ENCODE peak calls at places on chromosomes 3 and 15, in seven cellular contexts. R is neural crest cell, I is pons, D is SK-N-DZ, V is heart left ventricle, Y is left ventricle myocardium superior, K is ureter. S is an unnamed sample.

GRCh38 chr3:146090521-146090920 is 70.5 kb downstream of the PLOD2 start:
- DNase-seq in R (no peak), I (no peak), D (no peak), V (no peak), Y (no peak), K (no peak), S (no peak)

GRCh38 chr15:78034495-78035191 is 42.9 kb downstream of the TBC1D2B start:
- DNase-seq in R (no peak), I (no peak), D (no peak), V (no peak), Y (peak; percentile 38), K (peak; percentile 65), S (no peak)

GRCh38 chr3:108485146-108485545 is 25.2 kb downstream of the MYH15 start:
- DNase-seq in R (no peak), I (no peak), D (peak; percentile 61), V (no peak), Y (no peak), K (no peak), S (no peak)

GRCh38 chr3:10263549-10264363 is 15.5 kb downstream of the TATDN2 start:
- DNase-seq in R (peak; percentile 47), I (no peak), D (no peak), V (no peak), Y (no peak), K (no peak), S (no peak)

GRCh38 chr3:99515-99914 is 97.0 kb upstream of the CHL1 start:
- DNase-seq in R (no peak), I (no peak), D (no peak), V (no peak), Y (no peak), K (no peak), S (no peak)

GRCh38 chr3:185351371-185351770 is 11.6 kb upstream of the MAP3K13 start:
- DNase-seq in R (no peak), I (no peak), D (no peak), V (no peak), Y (no peak), K (no peak), S (no peak)

GRCh38 chr3:119257654-119258410 is 17.2 kb upstream of the B4GALT4 start:
- DNase-seq in R (no peak), I (peak; percentile 59), D (peak; percentile 30), V (no peak), Y (no peak), K (no peak), S (peak; percentile 59)

GRCh38 chr3:78517932-78518331 is 1249.9 kb downstream of the ROBO1 start:
- DNase-seq in R (no peak), I (no peak), D (no peak), V (no peak), Y (no peak), K (no peak), S (no peak)

GRCh38 chr3:55909373-55909772 is 422.3 kb upstream of the WNT5A start:
- DNase-seq in R (no peak), I (no peak), D (no peak), V (no peak), Y (no peak), K (no peak), S (no peak)

GRCh38 chr3:129419476-129419875 is 9.0 kb downstream of the EFCAB12 start:
- DNase-seq in R (no peak), I (no peak), D (no peak), V (no peak), Y (no peak), K (no peak), S (no peak)

GRCh38 chr3:139934557-139935070 is 371 bp upstream of the CLSTN2 start:
- DNase-seq in R (peak; percentile 53), I (peak; percentile 80), D (peak; percentile 30), V (peak; percentile 83), Y (peak; percentile 81), K (peak; percentile 45), S (peak; percentile 24)

GRCh38 chr15:91135201-91136130 is 35.4 kb downstream of the SV2B start:
- DNase-seq in R (no peak), I (no peak), D (no peak), V (no peak), Y (no peak), K (no peak), S (no peak)

GRCh38 chr3:182959474-182960350 is 20.6 kb downstream of the DCUN1D1 start:
- DNase-seq in R (peak; percentile 9), I (peak; percentile 29), D (no peak), V (no peak), Y (no peak), K (no peak), S (no peak)

GRCh38 chr3:198076722-198077308 is 116.8 kb downstream of the LMLN start:
- DNase-seq in R (no peak), I (no peak), D (no peak), V (no peak), Y (no peak), K (no peak), S (no peak)

GRCh38 chr3:172094621-172095557 is 55.5 kb downstream of the FNDC3B start:
- DNase-seq in R (no peak), I (no peak), D (no peak), V (peak; percentile 60), Y (no peak), K (no peak), S (no peak)

GRCh38 chr3:11464356-11464755 is 179.4 kb downstream of the VGLL4 start:
- DNase-seq in R (no peak), I (peak; percentile 30), D (no peak), V (no peak), Y (no peak), K (no peak), S (no peak)

GRCh38 chr3:117756580-117756979 is 1047.0 kb downstream of the TUSC7 start:
- DNase-seq in R (no peak), I (peak; percentile 41), D (peak; percentile 53), V (no peak), Y (no peak), K (no peak), S (no peak)

GRCh38 chr15:91881551-91882297 is 28.2 kb downstream of the SLCO3A1 start:
- DNase-seq in R (no peak), I (no peak), D (no peak), V (no peak), Y (no peak), K (no peak), S (no peak)

GRCh38 chr3:67017211-67017610 is 19.1 kb downstream of the KBTBD8 start:
- DNase-seq in R (no peak), I (no peak), D (no peak), V (no peak), Y (no peak), K (no peak), S (no peak)

GRCh38 chr15:47844437-47844836 is 127.1 kb downstream of the SEMA6D start:
- DNase-seq in R (no peak), I (no peak), D (no peak), V (no peak), Y (no peak), K (no peak), S (no peak)

GRCh38 chr15:90019611-90020010 is 18.5 kb downstream of the ZNF710 start:
- DNase-seq in R (no peak), I (no peak), D (no peak), V (no peak), Y (no peak), K (no peak), S (no peak)

GRCh38 chr3:196931157-196931556 is 11.2 kb downstream of the NCBP2 start:
- DNase-seq in R (no peak), I (no peak), D (no peak), V (no peak), Y (no peak), K (no peak), S (no peak)

GRCh38 chr15:77025066-77025435 is 30.1 kb downstream of the PSTPIP1 start:
- DNase-seq in R (no peak), I (no peak), D (no peak), V (peak; percentile 25), Y (peak; percentile 4), K (no peak), S (peak; percentile 17)

GRCh38 chr15:64515196-64515595 is 54.8 kb downstream of the ZNF609 start:
- DNase-seq in R (no peak), I (no peak), D (no peak), V (no peak), Y (no peak), K (no peak), S (no peak)

GRCh38 chr3:72728958-72729467 is 119.2 kb downstream of the SHQ1 start:
- DNase-seq in R (no peak), I (no peak), D (peak; percentile 20), V (no peak), Y (no peak), K (no peak), S (no peak)

GRCh38 chr15:78838480-78838879 is 27.2 kb upstream of the ADAMTS7 start:
- DNase-seq in R (no peak), I (no peak), D (no peak), V (no peak), Y (no peak), K (no peak), S (no peak)

GRCh38 chr3:136277115-136277514 is 27.0 kb downstream of the PCCB start:
- DNase-seq in R (no peak), I (no peak), D (no peak), V (no peak), Y (no peak), K (no peak), S (no peak)

GRCh38 chr15:67520276-67520975 is 505 bp upstream of the C15orf61 start:
- DNase-seq in R (no peak), I (peak; percentile 34), D (no peak), V (no peak), Y (no peak), K (no peak), S (no peak)

GRCh38 chr3:155704771-155705559 is 39.9 kb downstream of the PLCH1 start:
- DNase-seq in R (no peak), I (peak; percentile 75), D (no peak), V (no peak), Y (no peak), K (no peak), S (no peak)

GRCh38 chr3:136018876-136019275 is 53.3 kb downstream of the PPP2R3A start:
- DNase-seq in R (no peak), I (no peak), D (peak; percentile 72), V (no peak), Y (no peak), K (no peak), S (no peak)

GRCh38 chr15:57216288-57216687 is 160.0 kb upstream of the CGNL1 start:
- DNase-seq in R (no peak), I (no peak), D (no peak), V (no peak), Y (no peak), K (no peak), S (no peak)

GRCh38 chr3:114319453-114319852 is 25.6 kb downstream of the TIGIT start:
- DNase-seq in R (no peak), I (no peak), D (no peak), V (no peak), Y (no peak), K (no peak), S (no peak)

GRCh38 chr3:50625131-50625878 is 8.4 kb downstream of the MAPKAPK3 start:
- DNase-seq in R (no peak), I (no peak), D (no peak), V (no peak), Y (no peak), K (no peak), S (no peak)

GRCh38 chr15:64828985-64829384 is 3.5 kb upstream of the PIF1 start:
- DNase-seq in R (no peak), I (no peak), D (no peak), V (no peak), Y (no peak), K (no peak), S (no peak)

GRCh38 chr3:29694783-29695182 is 413.9 kb downstream of the RBMS3 start:
- DNase-seq in R (no peak), I (no peak), D (peak; percentile 29), V (no peak), Y (no peak), K (no peak), S (no peak)

GRCh38 chr3:101865751-101866509 is 16.6 kb downstream of the NFKBIZ start:
- DNase-seq in R (no peak), I (no peak), D (peak; percentile 94), V (no peak), Y (no peak), K (no peak), S (no peak)

S was measured in colonic mucosa.